ENCODE peak calls at places on chromosomes 5 and 9, in six cellular contexts. One of them, this sample, is unnamed.

GRCh38 chr5:87645241-87645640 is 232.5 kb upstream of the CCNH start:
- DNase-seq in dorsolateral prefrontal cortex: no peak
- DNase-seq in kidney epithelial cell: no peak
- DNase-seq in foreskin fibroblast: no peak
- DNase-seq in gastrocnemius medialis: no peak
- DNase-seq in K562: no peak
- DNase-seq in this sample: no peak

GRCh38 chr9:76758476-76758875 is 5.8 kb upstream of the PCA3 start:
- DNase-seq in dorsolateral prefrontal cortex: no peak
- DNase-seq in kidney epithelial cell: no peak
- DNase-seq in foreskin fibroblast: no peak
- DNase-seq in gastrocnemius medialis: no peak
- DNase-seq in K562: no peak
- DNase-seq in this sample: no peak

GRCh38 chr9:130903194-130904069 is 6.8 kb upstream of the QRFP start:
- DNase-seq in dorsolateral prefrontal cortex: no peak
- DNase-seq in kidney epithelial cell: no peak
- DNase-seq in foreskin fibroblast: no peak
- DNase-seq in gastrocnemius medialis: no peak
- DNase-seq in K562: peak; percentile 64
- DNase-seq in this sample: no peak

GRCh38 chr9:5714501-5715401 is 85.8 kb downstream of the RIC1 start:
- DNase-seq in dorsolateral prefrontal cortex: no peak
- DNase-seq in kidney epithelial cell: peak; percentile 29
- DNase-seq in foreskin fibroblast: peak; percentile 48
- DNase-seq in gastrocnemius medialis: no peak
- DNase-seq in K562: no peak
- DNase-seq in this sample: peak; percentile 37

GRCh38 chr5:143405063-143405746 is 1.7 kb upstream of the NR3C1 start:
- DNase-seq in dorsolateral prefrontal cortex: peak; percentile 84
- DNase-seq in kidney epithelial cell: no peak
- DNase-seq in foreskin fibroblast: peak; percentile 90
- DNase-seq in gastrocnemius medialis: peak; percentile 71
- DNase-seq in K562: peak; percentile 66
- DNase-seq in this sample: no peak

GRCh38 chr5:161283296-161283695 is 263.2 kb downstream of the GABRB2 start:
- DNase-seq in dorsolateral prefrontal cortex: no peak
- DNase-seq in kidney epithelial cell: no peak
- DNase-seq in foreskin fibroblast: no peak
- DNase-seq in gastrocnemius medialis: no peak
- DNase-seq in K562: no peak
- DNase-seq in this sample: no peak

GRCh38 chr5:165579911-165580310 is 2074.5 kb downstream of the MAT2B start:
- DNase-seq in dorsolateral prefrontal cortex: no peak
- DNase-seq in kidney epithelial cell: no peak
- DNase-seq in foreskin fibroblast: no peak
- DNase-seq in gastrocnemius medialis: no peak
- DNase-seq in K562: no peak
- DNase-seq in this sample: no peak

GRCh38 chr9:138114501-138115245 is 237.1 kb downstream of the CACNA1B start:
- DNase-seq in dorsolateral prefrontal cortex: no peak
- DNase-seq in kidney epithelial cell: no peak
- DNase-seq in foreskin fibroblast: no peak
- DNase-seq in gastrocnemius medialis: no peak
- DNase-seq in K562: no peak
- DNase-seq in this sample: no peak

GRCh38 chr5:72210913-72211670 is 103.8 kb downstream of the MAP1B start:
- DNase-seq in dorsolateral prefrontal cortex: peak; percentile 41
- DNase-seq in kidney epithelial cell: peak; percentile 61
- DNase-seq in foreskin fibroblast: peak; percentile 88
- DNase-seq in gastrocnemius medialis: no peak
- DNase-seq in K562: no peak
- DNase-seq in this sample: peak; percentile 35

GRCh38 chr5:36587354-36587753 is 19.1 kb upstream of the SLC1A3 start:
- DNase-seq in dorsolateral prefrontal cortex: no peak
- DNase-seq in kidney epithelial cell: no peak
- DNase-seq in foreskin fibroblast: no peak
- DNase-seq in gastrocnemius medialis: no peak
- DNase-seq in K562: no peak
- DNase-seq in this sample: no peak

GRCh38 chr9:79609468-79610018 is 37.8 kb downstream of the TLE4 start:
- DNase-seq in dorsolateral prefrontal cortex: no peak
- DNase-seq in kidney epithelial cell: no peak
- DNase-seq in foreskin fibroblast: no peak
- DNase-seq in gastrocnemius medialis: no peak
- DNase-seq in K562: no peak
- DNase-seq in this sample: no peak

GRCh38 chr5:96326902-96327301 is 106.1 kb downstream of the PCSK1 start:
- DNase-seq in dorsolateral prefrontal cortex: no peak
- DNase-seq in kidney epithelial cell: no peak
- DNase-seq in foreskin fibroblast: no peak
- DNase-seq in gastrocnemius medialis: no peak
- DNase-seq in K562: no peak
- DNase-seq in this sample: no peak

GRCh38 chr5:40378431-40379175 is 301.1 kb upstream of the PTGER4 start:
- DNase-seq in dorsolateral prefrontal cortex: no peak
- DNase-seq in kidney epithelial cell: no peak
- DNase-seq in foreskin fibroblast: no peak
- DNase-seq in gastrocnemius medialis: no peak
- DNase-seq in K562: no peak
- DNase-seq in this sample: no peak

GRCh38 chr9:16918920-16919319 is 48.5 kb upstream of the BNC2 start:
- DNase-seq in dorsolateral prefrontal cortex: no peak
- DNase-seq in kidney epithelial cell: no peak
- DNase-seq in foreskin fibroblast: no peak
- DNase-seq in gastrocnemius medialis: no peak
- DNase-seq in K562: no peak
- DNase-seq in this sample: no peak

GRCh38 chr9:137433349-137433915 is 7.7 kb downstream of the ENTPD8 start:
- DNase-seq in dorsolateral prefrontal cortex: no peak
- DNase-seq in kidney epithelial cell: no peak
- DNase-seq in foreskin fibroblast: no peak
- DNase-seq in gastrocnemius medialis: no peak
- DNase-seq in K562: no peak
- DNase-seq in this sample: no peak

GRCh38 chr5:51983161-51983560 is 599.9 kb downstream of the ISL1 start:
- DNase-seq in dorsolateral prefrontal cortex: no peak
- DNase-seq in kidney epithelial cell: no peak
- DNase-seq in foreskin fibroblast: no peak
- DNase-seq in gastrocnemius medialis: no peak
- DNase-seq in K562: no peak
- DNase-seq in this sample: no peak

GRCh38 chr9:6938447-6938846 is 180.7 kb downstream of the KDM4C start:
- DNase-seq in dorsolateral prefrontal cortex: no peak
- DNase-seq in kidney epithelial cell: peak; percentile 77
- DNase-seq in foreskin fibroblast: peak; percentile 93
- DNase-seq in gastrocnemius medialis: no peak
- DNase-seq in K562: no peak
- DNase-seq in this sample: peak; percentile 57

GRCh38 chr5:160508780-160509361 is 87.2 kb downstream of the PTTG1 start:
- DNase-seq in dorsolateral prefrontal cortex: peak; percentile 49
- DNase-seq in kidney epithelial cell: no peak
- DNase-seq in foreskin fibroblast: peak; percentile 89
- DNase-seq in gastrocnemius medialis: peak; percentile 24
- DNase-seq in K562: peak; percentile 84
- DNase-seq in this sample: peak; percentile 16

GRCh38 chr5:57349214-57349613 is 133.4 kb downstream of the ACTBL2 start:
- DNase-seq in dorsolateral prefrontal cortex: no peak
- DNase-seq in kidney epithelial cell: no peak
- DNase-seq in foreskin fibroblast: no peak
- DNase-seq in gastrocnemius medialis: no peak
- DNase-seq in K562: no peak
- DNase-seq in this sample: no peak

GRCh38 chr9:100674419-100675122 is 96.7 kb downstream of the CAVIN4 start:
- DNase-seq in dorsolateral prefrontal cortex: peak; percentile 31
- DNase-seq in kidney epithelial cell: no peak
- DNase-seq in foreskin fibroblast: no peak
- DNase-seq in gastrocnemius medialis: peak; percentile 71
- DNase-seq in K562: no peak
- DNase-seq in this sample: no peak

GRCh38 chr5:157059093-157059539 is at the start of gene HAVCR1:
- DNase-seq in dorsolateral prefrontal cortex: no peak
- DNase-seq in kidney epithelial cell: peak; percentile 94
- DNase-seq in foreskin fibroblast: no peak
- DNase-seq in gastrocnemius medialis: no peak
- DNase-seq in K562: no peak
- DNase-seq in this sample: peak; percentile 99

GRCh38 chr9:112404367-112404979 is 24.6 kb downstream of the HSDL2 start:
- DNase-seq in dorsolateral prefrontal cortex: no peak
- DNase-seq in kidney epithelial cell: no peak
- DNase-seq in foreskin fibroblast: no peak
- DNase-seq in gastrocnemius medialis: no peak
- DNase-seq in K562: no peak
- DNase-seq in this sample: no peak

GRCh38 chr9:95724253-95724991 is 151.1 kb upstream of the ERCC6L2 start:
- DNase-seq in dorsolateral prefrontal cortex: no peak
- DNase-seq in kidney epithelial cell: no peak
- DNase-seq in foreskin fibroblast: no peak
- DNase-seq in gastrocnemius medialis: no peak
- DNase-seq in K562: no peak
- DNase-seq in this sample: no peak

GRCh38 chr9:83330207-83331196 is 207.7 kb downstream of the FRMD3 start:
- DNase-seq in dorsolateral prefrontal cortex: no peak
- DNase-seq in kidney epithelial cell: no peak
- DNase-seq in foreskin fibroblast: no peak
- DNase-seq in gastrocnemius medialis: no peak
- DNase-seq in K562: no peak
- DNase-seq in this sample: no peak

GRCh38 chr5:107661038-107661649 is 9.6 kb downstream of the EFNA5 start:
- DNase-seq in dorsolateral prefrontal cortex: no peak
- DNase-seq in kidney epithelial cell: no peak
- DNase-seq in foreskin fibroblast: no peak
- DNase-seq in gastrocnemius medialis: no peak
- DNase-seq in K562: no peak
- DNase-seq in this sample: no peak

GRCh38 chr9:129278391-129279237 is 100.6 kb upstream of the IER5L start:
- DNase-seq in dorsolateral prefrontal cortex: peak; percentile 15
- DNase-seq in kidney epithelial cell: peak; percentile 34
- DNase-seq in foreskin fibroblast: no peak
- DNase-seq in gastrocnemius medialis: no peak
- DNase-seq in K562: peak; percentile 52
- DNase-seq in this sample: no peak

GRCh38 chr5:5531371-5531770 is 108.9 kb downstream of the ICE1 start:
- DNase-seq in dorsolateral prefrontal cortex: no peak
- DNase-seq in kidney epithelial cell: no peak
- DNase-seq in foreskin fibroblast: no peak
- DNase-seq in gastrocnemius medialis: no peak
- DNase-seq in K562: no peak
- DNase-seq in this sample: no peak

GRCh38 chr5:148343049-148343413 is 7.7 kb downstream of the SPINK9 start:
- DNase-seq in dorsolateral prefrontal cortex: no peak
- DNase-seq in kidney epithelial cell: no peak
- DNase-seq in foreskin fibroblast: no peak
- DNase-seq in gastrocnemius medialis: no peak
- DNase-seq in K562: peak; percentile 10
- DNase-seq in this sample: no peak
- TF ChIP-seq CTCF in dorsolateral prefrontal cortex: no peak
- TF ChIP-seq CTCF in kidney epithelial cell: no peak
- TF ChIP-seq CTCF in foreskin fibroblast: no peak
- TF ChIP-seq CTCF in gastrocnemius medialis: no peak
- TF ChIP-seq CTCF in K562: no peak
- TF ChIP-seq CTCF in this sample: no peak

DNA sequence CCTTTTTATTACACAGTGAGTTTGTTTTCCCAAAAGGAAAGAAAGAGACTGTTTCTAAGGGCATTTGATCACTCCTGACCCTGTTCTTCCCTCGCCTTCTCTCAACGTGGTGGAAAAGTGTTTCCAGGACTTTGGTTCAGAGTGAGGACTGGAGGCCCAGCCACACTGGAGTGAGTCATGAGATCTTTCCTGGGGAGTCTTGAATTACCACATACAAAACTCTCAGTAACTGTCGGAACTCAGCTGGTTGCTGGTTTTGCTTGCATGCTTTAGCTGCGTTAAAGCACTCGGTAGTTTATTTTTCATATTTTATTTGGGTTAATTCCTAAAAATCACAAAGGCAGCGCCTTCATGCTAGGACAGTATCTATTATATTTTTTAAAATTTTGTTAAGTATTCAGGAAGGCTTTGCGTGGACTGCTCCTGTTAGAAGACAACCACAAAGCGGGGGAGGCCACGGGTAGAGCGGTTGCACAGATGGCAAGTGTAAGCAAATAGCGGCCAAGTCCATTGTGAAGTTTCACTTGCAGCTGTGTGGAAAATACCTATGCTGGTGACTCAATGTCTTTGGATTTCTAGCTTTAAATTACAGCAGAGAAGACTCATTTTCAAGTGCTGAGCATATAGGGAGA is 77.7 kb downstream of the ARSB start:
- DNase-seq in dorsolateral prefrontal cortex: peak; percentile 70
- DNase-seq in kidney epithelial cell: peak; percentile 83
- DNase-seq in foreskin fibroblast: peak; percentile 91
- DNase-seq in gastrocnemius medialis: peak; percentile 31
- DNase-seq in K562: no peak
- DNase-seq in this sample: no peak
- H3K4me3 ChIP-seq in dorsolateral prefrontal cortex: no peak overlapping the region
- H3K4me3 ChIP-seq in kidney epithelial cell: no peak overlapping the region
- H3K4me3 ChIP-seq in foreskin fibroblast: peak overlapping the region; percentile 18
- H3K4me3 ChIP-seq in gastrocnemius medialis: peak overlapping the region; percentile 35
- H3K4me3 ChIP-seq in K562: no peak overlapping the region
- H3K4me3 ChIP-seq in this sample: no peak overlapping the region

GRCh38 chr9:134275379-134275778 is 50.9 kb upstream of the RXRA start:
- DNase-seq in dorsolateral prefrontal cortex: no peak
- DNase-seq in kidney epithelial cell: no peak
- DNase-seq in foreskin fibroblast: no peak
- DNase-seq in gastrocnemius medialis: no peak
- DNase-seq in K562: peak; percentile 52
- DNase-seq in this sample: no peak
- TF ChIP-seq CTCF in dorsolateral prefrontal cortex: no peak
- TF ChIP-seq CTCF in kidney epithelial cell: no peak
- TF ChIP-seq CTCF in foreskin fibroblast: peak; percentile 2
- TF ChIP-seq CTCF in gastrocnemius medialis: no peak
- TF ChIP-seq CTCF in K562: no peak
- TF ChIP-seq CTCF in this sample: no peak

DNA sequence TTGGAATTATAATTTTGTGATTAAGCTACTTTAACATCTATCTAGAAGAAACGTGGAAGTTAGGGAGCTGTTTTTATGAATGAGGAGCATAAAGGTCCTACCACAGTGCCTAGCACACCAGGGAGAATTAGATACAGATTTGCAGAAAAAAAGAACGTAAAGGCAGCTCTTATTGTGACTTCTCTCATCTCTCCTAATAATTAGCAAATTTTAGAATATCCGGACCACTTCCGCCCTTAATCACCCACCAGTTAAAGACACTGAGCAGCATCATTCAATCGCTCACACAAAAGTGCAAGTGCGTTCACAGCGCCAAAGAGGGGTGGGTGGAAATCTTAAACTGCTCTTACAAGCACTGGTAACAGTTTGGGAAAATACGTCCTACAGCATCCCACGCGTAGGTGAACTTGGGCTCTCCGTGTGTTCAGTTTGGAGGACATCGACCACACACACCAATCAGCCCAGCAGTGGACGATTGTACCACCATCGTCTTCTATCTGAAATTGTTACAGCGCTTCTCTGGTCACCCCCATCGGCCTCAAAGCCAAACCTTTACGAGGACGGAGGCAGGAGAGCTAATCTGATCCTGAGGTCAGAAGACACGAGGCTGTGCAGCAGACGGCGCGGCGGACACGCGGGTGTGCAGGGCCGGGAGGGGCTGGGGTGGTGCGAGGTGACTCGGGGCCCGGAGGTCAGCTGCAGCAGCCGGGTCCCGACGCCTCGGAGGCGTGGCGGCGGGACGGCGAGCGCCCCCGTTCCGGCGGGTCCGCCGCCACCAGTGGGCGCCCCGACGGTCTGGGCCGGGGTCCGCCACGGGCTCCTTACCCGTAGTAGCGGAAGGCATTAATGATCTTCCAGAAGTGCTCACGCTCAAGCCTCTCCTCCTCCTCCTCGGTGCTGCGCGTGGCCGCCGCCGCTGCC is 646 bp downstream of the CARNMT1 start:
- DNase-seq in dorsolateral prefrontal cortex: peak; percentile 39
- DNase-seq in kidney epithelial cell: no peak
- DNase-seq in foreskin fibroblast: peak; percentile 75
- DNase-seq in gastrocnemius medialis: peak; percentile 49
- DNase-seq in K562: peak; percentile 63
- DNase-seq in this sample: no peak
- H3K4me3 ChIP-seq in dorsolateral prefrontal cortex: peak overlapping the region; percentile 88
- H3K4me3 ChIP-seq in kidney epithelial cell: peak overlapping the region; percentile 91
- H3K4me3 ChIP-seq in foreskin fibroblast: peak overlapping the region; percentile 69
- H3K4me3 ChIP-seq in gastrocnemius medialis: peak overlapping the region; percentile 63
- H3K4me3 ChIP-seq in K562: peak overlapping the region; percentile 63
- H3K4me3 ChIP-seq in this sample: peak overlapping the region; percentile 82